ENCODE peak calls at places on chromosomes 5 and 9, in nine cellular contexts. E is tibial nerve, G is SK-N-SH, C is IMR-90, L is thoracic aorta, O is neural progenitor cell, Y is left ventricle myocardium inferior, T is cardiac muscle cell, M is GM12878. Q is an unnamed sample. For H3K36me3, the result is how much of the 10 kb centered on the place peaks cover.

GRCh38 chr5:135038202-135038828 is 4.3 kb upstream of the PITX1 start:
- DNase-seq in E (no peak), G (peak), C (no peak), L (no peak), O (peak), Y (no peak), T (no peak), M (no peak), Q (no peak)

GRCh38 chr5:150054569-150054968 is 31.8 kb downstream of the CSF1R start:
- DNase-seq in E (no peak), G (no peak), C (no peak), L (no peak), O (no peak), Y (no peak), T (no peak), M (no peak), Q (no peak)

GRCh38 chr9:98427491-98427890 is 172.0 kb upstream of the TBC1D2 start:
- DNase-seq in E (no peak), G (no peak), C (no peak), L (no peak), O (no peak), Y (no peak), T (peak), M (no peak), Q (no peak)

GRCh38 chr5:175873090-175873454 is 1.7 kb downstream of the CPLX2 start:
- DNase-seq in E (no peak), G (peak), C (no peak), L (no peak), O (peak), Y (no peak), T (peak), M (no peak), Q (no peak)

GRCh38 chr5:136132087-136132486 is 558 bp upstream of the SMAD5 start:
- DNase-seq in E (no peak), G (peak), C (no peak), L (no peak), O (no peak), Y (no peak), T (no peak), M (no peak), Q (no peak)

GRCh38 chr5:93585054-93585751 is 2.2 kb downstream of the NR2F1 start:
- DNase-seq in E (no peak), G (peak), C (no peak), L (no peak), O (peak), Y (no peak), T (peak), M (no peak), Q (no peak)

GRCh38 chr9:70609542-70610286 is 195.3 kb upstream of the KLF9 start:
- DNase-seq in E (peak), G (no peak), C (peak), L (no peak), O (no peak), Y (no peak), T (peak), M (no peak), Q (no peak)

GRCh38 chr9:133023117-133023890 is 7.5 kb upstream of the GTF3C5 start:
- DNase-seq in E (no peak), G (no peak), C (no peak), L (no peak), O (no peak), Y (no peak), T (peak), M (peak), Q (peak)

GRCh38 chr5:113526421-113526820 is 12.9 kb downstream of the YTHDC2 start:
- DNase-seq in E (no peak), G (no peak), C (no peak), L (no peak), O (peak), Y (no peak), T (no peak), M (no peak), Q (no peak)

GRCh38 chr5:68953151-68953884 is 140.5 kb upstream of the SLC30A5 start:
- DNase-seq in E (no peak), G (no peak), C (no peak), L (no peak), O (no peak), Y (no peak), T (no peak), M (no peak), Q (no peak)

GRCh38 chr9:744790-745456 is 96.6 kb upstream of the DMRT1 start:
- DNase-seq in E (peak), G (no peak), C (no peak), L (no peak), O (no peak), Y (peak), T (peak), M (no peak), Q (no peak)

GRCh38 chr9:117903453-117903852 is 199.2 kb downstream of the TLR4 start:
- DNase-seq in E (no peak), G (no peak), C (no peak), L (no peak), O (no peak), Y (no peak), T (no peak), M (no peak), Q (no peak)

GRCh38 chr5:170159101-170159698 is 53.5 kb downstream of the FOXI1 start:
- DNase-seq in E (no peak), G (no peak), C (peak), L (no peak), O (no peak), Y (no peak), T (peak), M (no peak), Q (no peak)

GRCh38 chr5:88425124-88425523 is 156.5 kb upstream of the TMEM161B start:
- DNase-seq in E (no peak), G (no peak), C (no peak), L (no peak), O (no peak), Y (no peak), T (no peak), M (no peak), Q (no peak)

GRCh38 chr5:7793861-7794260 is 57.1 kb downstream of the CFAP90 start:
- DNase-seq in E (no peak), G (no peak), C (no peak), L (no peak), O (no peak), Y (no peak), T (no peak), M (no peak), Q (no peak)

GRCh38 chr9:419571-420156 is 205.0 kb downstream of the DOCK8 start:
- DNase-seq in E (no peak), G (no peak), C (no peak), L (no peak), O (no peak), Y (no peak), T (peak), M (no peak), Q (no peak)

GRCh38 chr5:147673276-147673675 is 109.3 kb downstream of the JAKMIP2 start:
- DNase-seq in E (no peak), G (no peak), C (no peak), L (no peak), O (no peak), Y (no peak), T (no peak), M (no peak), Q (no peak)

GRCh38 chr5:147098233-147098790 is 136.5 kb upstream of the STK32A start:
- DNase-seq in E (no peak), G (peak), C (peak), L (no peak), O (peak), Y (no peak), T (peak), M (no peak), Q (no peak)

GRCh38 chr9:105694848-105695581 is 674 bp downstream of the TMEM38B start:
- DNase-seq in E (peak), G (peak), C (peak), L (peak), O (peak), Y (peak), T (peak), M (peak), Q (peak)

GRCh38 chr5:64635056-64635686 is 55.1 kb upstream of the SHISAL2B start:
- DNase-seq in E (no peak), G (peak), C (peak), L (no peak), O (peak), Y (no peak), T (peak), M (no peak), Q (peak)

GRCh38 chr9:3916984-3917383 is 382.9 kb downstream of the GLIS3 start:
- DNase-seq in E (no peak), G (no peak), C (peak), L (no peak), O (no peak), Y (no peak), T (peak), M (no peak), Q (no peak)

GRCh38 chr9:14096182-14096922 is 217.6 kb downstream of the NFIB start:
- DNase-seq in E (no peak), G (peak), C (peak), L (no peak), O (peak), Y (no peak), T (peak), M (no peak), Q (no peak)

GRCh38 chr9:128685636-128686489 is 3.2 kb upstream of the SET start:
- DNase-seq in E (no peak), G (no peak), C (no peak), L (no peak), O (no peak), Y (no peak), T (no peak), M (no peak), Q (no peak)

GRCh38 chr9:93037476-93037971 is 21.0 kb upstream of the SUSD3 start:
- DNase-seq in E (no peak), G (no peak), C (no peak), L (no peak), O (no peak), Y (no peak), T (no peak), M (no peak), Q (no peak)

GRCh38 chr9:133729646-133730281 is 8.4 kb downstream of the SARDH start:
- DNase-seq in E (no peak), G (peak), C (no peak), L (no peak), O (peak), Y (no peak), T (no peak), M (no peak), Q (no peak)

GRCh38 chr5:114018178-114018577 is 343.7 kb upstream of the KCNN2 start:
- DNase-seq in E (no peak), G (no peak), C (peak), L (no peak), O (peak), Y (no peak), T (no peak), M (no peak), Q (no peak)

GRCh38 chr5:154758977-154759376 is 3.8 kb downstream of the LARP1 start:
- DNase-seq in E (no peak), G (no peak), C (no peak), L (no peak), O (no peak), Y (no peak), T (no peak), M (no peak), Q (no peak)

GRCh38 chr5:34708777-34709176 is 52.6 kb downstream of the RAI14 start:
- DNase-seq in E (no peak), G (no peak), C (no peak), L (no peak), O (no peak), Y (no peak), T (no peak), M (no peak), Q (no peak)

GRCh38 chr9:94212091-94212490 is 47.0 kb upstream of the ZNF169 start:
- DNase-seq in E (no peak), G (no peak), C (peak), L (no peak), O (no peak), Y (no peak), T (peak), M (no peak), Q (no peak)

GRCh38 chr9:134476942-134477335 is 150.7 kb downstream of the RXRA start:
- DNase-seq in E (no peak), G (no peak), C (no peak), L (no peak), O (no peak), Y (no peak), T (no peak), M (no peak), Q (no peak)

GRCh38 chr5:15897609-15898008 is 282.0 kb downstream of the MARCHF11 start:
- DNase-seq in E (no peak), G (no peak), C (peak), L (no peak), O (no peak), Y (no peak), T (peak), M (no peak), Q (no peak)

DNA sequence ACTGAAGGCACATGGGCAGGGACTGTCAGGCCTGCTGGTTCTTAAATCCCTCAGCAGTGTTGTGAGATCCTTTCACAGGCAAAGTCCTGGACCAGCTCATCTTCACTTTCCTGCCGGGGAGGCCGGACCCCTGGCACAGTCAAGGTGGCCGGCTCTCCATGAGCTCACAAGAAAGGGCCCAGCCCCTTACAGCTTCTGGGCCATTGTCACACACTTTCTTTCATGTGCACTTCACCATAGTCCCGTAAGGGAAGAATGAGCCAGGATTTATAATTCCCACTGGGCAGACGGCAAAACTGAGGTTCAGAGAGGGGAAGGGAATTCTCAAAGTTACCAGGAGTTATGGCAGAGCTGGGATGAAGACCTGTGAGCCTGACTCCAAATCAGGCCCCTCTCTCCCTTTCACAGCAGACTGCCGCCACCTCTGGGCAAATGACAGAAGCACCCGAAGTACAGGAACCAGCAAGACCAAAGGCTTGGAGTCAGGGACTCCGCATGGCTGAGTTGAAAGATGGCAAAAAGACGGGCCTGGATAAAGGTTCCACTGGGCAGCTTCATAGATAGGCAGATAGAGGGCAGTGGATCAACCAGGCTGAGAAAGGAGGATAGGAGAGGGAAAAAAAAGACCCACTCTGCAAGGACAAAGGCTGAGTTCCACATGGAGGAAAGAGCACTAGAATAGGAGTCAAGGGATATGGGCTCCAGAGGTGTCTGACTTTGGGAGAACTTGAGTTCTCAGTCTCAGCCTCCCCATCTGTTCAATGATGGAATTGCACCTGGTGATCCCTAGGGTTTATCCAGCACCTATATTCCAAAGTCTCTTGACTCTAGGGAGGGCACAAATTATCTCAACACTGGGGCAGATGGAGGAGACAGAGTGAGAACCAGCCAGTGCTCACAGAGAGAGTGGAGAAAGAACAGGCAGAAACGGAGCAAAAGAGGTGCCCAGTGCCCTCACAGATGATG is 128.7 kb downstream of the PAX5 start:
- DNase-seq in E (no peak), G (no peak), C (no peak), L (no peak), O (peak), Y (no peak), T (no peak), M (no peak), Q (no peak)
- TF ChIP-seq CTCF in E (no peak), G (no peak), C (no peak), L (no peak), O (peak), Y (no peak), T (peak), M (no peak), Q (no peak)

GRCh38 chr5:139851558-139851957 is 56.0 kb downstream of the PSD2 start:
- DNase-seq in E (no peak), G (no peak), C (no peak), L (no peak), O (no peak), Y (no peak), T (no peak), M (no peak), Q (no peak)
- H3K4me3 ChIP-seq in E (no peak), G (no peak), C (no peak), L (no peak), O (no peak), Y (no peak), T (no peak), M (no peak), Q (no peak)

GRCh38 chr5:141668601-141669265 is 13.3 kb downstream of the ARAP3 start:
- DNase-seq in E (no peak), G (no peak), C (peak), L (no peak), O (no peak), Y (no peak), T (no peak), M (no peak), Q (no peak)

GRCh38 chr5:141672856-141673813 is 8.9 kb downstream of the ARAP3 start:
- DNase-seq in E (no peak), G (no peak), C (no peak), L (no peak), O (peak), Y (no peak), T (no peak), M (no peak), Q (no peak)

GRCh38 chr5:141665995-141666940 is 15.1 kb upstream of the FCHSD1 start:
- DNase-seq in E (no peak), G (no peak), C (no peak), L (no peak), O (no peak), Y (no peak), T (no peak), M (no peak), Q (no peak)

GRCh38 chr5:141672071-141672855 is 9.8 kb downstream of the ARAP3 start:
- DNase-seq in E (no peak), G (no peak), C (no peak), L (no peak), O (no peak), Y (no peak), T (no peak), M (no peak), Q (no peak)

GRCh38 chr5:141669519-141669918 is 12.5 kb downstream of the ARAP3 start:
- DNase-seq in E (no peak), G (no peak), C (no peak), L (no peak), O (no peak), Y (no peak), T (no peak), M (no peak), Q (no peak)
- H3K36me3 ChIP-seq in E (under half), G (under half), C (under half), L (under half), O (under half), Y (under half), T (under half), M (under half), Q (under half)

GRCh38 chr5:126490167-126490937 is 67.1 kb downstream of the GRAMD2B start:
- DNase-seq in E (peak), G (no peak), C (no peak), L (no peak), O (peak), Y (no peak), T (no peak), M (no peak), Q (no peak)

GRCh38 chr5:126494393-126494792 is 71.2 kb downstream of the GRAMD2B start:
- DNase-seq in E (no peak), G (no peak), C (no peak), L (no peak), O (no peak), Y (no peak), T (no peak), M (no peak), Q (no peak)

GRCh38 chr5:126488362-126489065 is 65.3 kb downstream of the GRAMD2B start:
- DNase-seq in E (no peak), G (no peak), C (no peak), L (no peak), O (peak), Y (no peak), T (no peak), M (no peak), Q (no peak)

GRCh38 chr5:126497506-126497905 is 74.3 kb downstream of the GRAMD2B start:
- DNase-seq in E (no peak), G (no peak), C (no peak), L (no peak), O (no peak), Y (no peak), T (no peak), M (no peak), Q (no peak)

DNA sequence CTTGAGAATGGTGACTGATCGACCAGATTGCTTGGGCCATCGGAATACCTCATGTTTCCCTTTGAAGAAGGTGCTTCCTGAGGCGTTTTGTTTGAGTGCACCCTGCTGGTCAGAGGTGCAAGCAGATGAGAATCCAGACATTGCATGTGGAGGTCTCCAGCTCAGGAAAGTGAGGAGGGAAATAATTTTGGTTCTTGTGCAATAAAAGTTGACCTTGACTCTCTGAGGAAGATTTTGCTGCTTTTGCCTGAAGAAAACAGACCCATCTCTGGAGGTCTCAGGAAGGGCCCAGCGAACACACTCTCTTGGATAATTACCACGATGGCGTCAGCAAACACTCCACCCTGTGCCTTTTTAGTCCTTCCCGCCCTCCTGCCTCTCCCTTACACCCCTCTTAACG is 69.7 kb downstream of the GRAMD2B start:
- DNase-seq in E (no peak), G (no peak), C (peak), L (no peak), O (no peak), Y (no peak), T (peak), M (no peak), Q (no peak)
- TF ChIP-seq CTCF in E (no peak), G (peak), C (peak), L (no peak), O (peak), Y (peak), T (peak), M (peak), Q (peak)

GRCh38 chr9:89534888-89535287 is 37.0 kb upstream of the SEMA4D start:
- DNase-seq in E (no peak), G (no peak), C (no peak), L (no peak), O (no peak), Y (no peak), T (no peak), M (no peak), Q (no peak)
- H3K4me3 ChIP-seq in E (no peak), G (no peak), C (no peak), L (no peak), O (no peak), Y (no peak), T (no peak), M (no peak), Q (no peak)

GRCh38 chr5:105828855-105829254 is 1841.9 kb downstream of the EFNA5 start:
- DNase-seq in E (no peak), G (peak), C (no peak), L (no peak), O (no peak), Y (no peak), T (no peak), M (no peak), Q (no peak)
- H3K36me3 ChIP-seq in E (under half), G (under half), C (under half), L (under half), O (under half), Y (under half), T (under half), M (under half), Q (under half)

GRCh38 chr9:8261737-8262136 is 462.2 kb upstream of the DMAC1 start:
- DNase-seq in E (no peak), G (no peak), C (no peak), L (no peak), O (no peak), Y (no peak), T (no peak), M (no peak), Q (no peak)

GRCh38 chr9:8266861-8267260 is 467.3 kb upstream of the DMAC1 start:
- DNase-seq in E (no peak), G (no peak), C (no peak), L (no peak), O (no peak), Y (no peak), T (no peak), M (no peak), Q (no peak)

GRCh38 chr9:8259028-8259427 is 459.4 kb upstream of the DMAC1 start:
- DNase-seq in E (no peak), G (no peak), C (no peak), L (no peak), O (peak), Y (no peak), T (no peak), M (no peak), Q (no peak)

GRCh38 chr9:8268216-8268878 is 468.8 kb upstream of the DMAC1 start:
- DNase-seq in E (no peak), G (no peak), C (no peak), L (no peak), O (no peak), Y (no peak), T (no peak), M (no peak), Q (no peak)

GRCh38 chr9:8262625-8263622 is 463.3 kb upstream of the DMAC1 start:
- DNase-seq in E (no peak), G (no peak), C (no peak), L (no peak), O (peak), Y (peak), T (no peak), M (no peak), Q (no peak)
- TF ChIP-seq CTCF in E (no peak), G (no peak), C (no peak), L (no peak), O (no peak), Y (no peak), T (no peak), M (no peak), Q (no peak)